ENCODE peak calls at places on chromosomes 12 and 14, in five cellular contexts. L, G, V, W and K are unnamed samples.

GRCh38 chr12:16189849-16190248 is 87.6 kb downstream of the SLC15A5 start:
- DNase-seq in L (peak; percentile 14), G (no peak), V (peak; percentile 41), W (peak; percentile 16), K (no peak)

GRCh38 chr12:12194206-12194605 is 72.6 kb downstream of the LRP6 start:
- DNase-seq in L (peak; percentile 50), G (no peak), V (no peak), W (no peak), K (no peak)

GRCh38 chr14:53741379-53742225 is 215.0 kb downstream of the BMP4 start:
- DNase-seq in L (no peak), G (no peak), V (no peak), W (no peak), K (no peak)

GRCh38 chr12:119758236-119758635 is 90.3 kb downstream of the PRKAB1 start:
- DNase-seq in L (no peak), G (no peak), V (no peak), W (no peak), K (no peak)

GRCh38 chr14:51455041-51455835 is 196.5 kb upstream of the FRMD6 start:
- DNase-seq in L (no peak), G (no peak), V (no peak), W (no peak), K (no peak)

GRCh38 chr12:15910864-15911696 is at the start of gene DERA:
- DNase-seq in L (peak; percentile 52), G (peak; percentile 47), V (peak; percentile 91), W (peak; percentile 72), K (peak; percentile 88)

GRCh38 chr14:71491925-71492324 is 440.3 kb upstream of the RGS6 start:
- DNase-seq in L (no peak), G (no peak), V (no peak), W (peak; percentile 81), K (no peak)

GRCh38 chr14:22622220-22622619 is 21.9 kb downstream of the OR6J1 start:
- DNase-seq in L (peak; percentile 38), G (no peak), V (no peak), W (peak; percentile 43), K (no peak)

GRCh38 chr12:90281156-90281868 is 572.7 kb upstream of the ATP2B1 start:
- DNase-seq in L (no peak), G (no peak), V (no peak), W (no peak), K (no peak)

GRCh38 chr12:117068492-117068891 is 30.7 kb downstream of the TESC start:
- DNase-seq in L (no peak), G (no peak), V (no peak), W (no peak), K (no peak)

GRCh38 chr14:23930742-23931141 is 22.8 kb upstream of the DHRS4 start:
- DNase-seq in L (peak; percentile 54), G (no peak), V (no peak), W (peak; percentile 76), K (no peak)

GRCh38 chr12:13146539-13146938 is 43.1 kb upstream of the GSG1 start:
- DNase-seq in L (no peak), G (no peak), V (no peak), W (no peak), K (no peak)

GRCh38 chr12:88310069-88310468 is 168.0 kb downstream of the TMTC3 start:
- DNase-seq in L (peak; percentile 55), G (no peak), V (no peak), W (peak; percentile 94), K (peak; percentile 8)

GRCh38 chr12:823043-823698 is 70.8 kb downstream of the WNK1 start:
- DNase-seq in L (no peak), G (no peak), V (no peak), W (no peak), K (no peak)

GRCh38 chr12:124720687-124721500 is 142.8 kb downstream of the SCARB1 start:
- DNase-seq in L (no peak), G (peak; percentile 67), V (no peak), W (peak; percentile 85), K (peak; percentile 82)

GRCh38 chr12:77615331-77615730 is 215.4 kb upstream of the NAV3 start:
- DNase-seq in L (peak; percentile 2), G (no peak), V (no peak), W (no peak), K (no peak)

GRCh38 chr12:62808166-62808879 is 126.6 kb downstream of the PPM1H start:
- DNase-seq in L (no peak), G (no peak), V (no peak), W (no peak), K (no peak)

GRCh38 chr14:66709292-66709691 is 201.3 kb downstream of the GPHN start:
- DNase-seq in L (no peak), G (no peak), V (no peak), W (peak; percentile 6), K (no peak)

GRCh38 chr12:69519871-69520270 is 49.7 kb downstream of the FRS2 start:
- DNase-seq in L (peak; percentile 71), G (no peak), V (no peak), W (no peak), K (no peak)

GRCh38 chr12:6263931-6264330 is 46.6 kb upstream of the PLEKHG6 start:
- DNase-seq in L (no peak), G (no peak), V (no peak), W (no peak), K (no peak)

GRCh38 chr12:45587877-45588530 is 141.5 kb upstream of the ARID2 start:
- DNase-seq in L (no peak), G (no peak), V (no peak), W (no peak), K (no peak)

GRCh38 chr12:53048780-53049401 is 974 bp upstream of the TNS2 start:
- DNase-seq in L (peak; percentile 43), G (no peak), V (peak; percentile 58), W (peak; percentile 53), K (peak; percentile 51)

DNA sequence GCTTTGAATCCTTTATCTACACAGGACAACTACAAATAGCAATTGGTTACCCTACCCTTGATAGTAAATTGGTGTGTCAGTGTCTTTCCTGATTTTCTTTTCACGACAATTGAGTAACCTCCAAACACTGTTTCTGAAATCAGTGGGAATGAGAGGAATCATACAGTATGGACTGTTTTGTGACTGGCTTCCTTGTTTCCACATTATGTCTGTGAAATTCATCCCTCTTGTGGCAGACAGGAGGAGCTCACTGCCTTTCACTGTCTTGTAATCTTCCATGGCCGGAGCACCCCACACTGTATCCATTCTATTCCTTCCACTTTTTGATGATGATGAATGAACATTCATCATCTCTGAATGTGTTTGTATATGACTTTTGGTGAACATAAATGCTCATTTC is 164.0 kb upstream of the PZP start:
- DNase-seq in L (no peak), G (no peak), V (no peak), W (peak; percentile 9), K (no peak)
- TF ChIP-seq CTCF in L (peak; percentile 48), G (no peak), V (peak; percentile 59), W (peak; percentile 36), K (no peak)

GRCh38 chr12:41188841-41189394 is 798 bp downstream of the PDZRN4 start:
- DNase-seq in L (no peak), G (no peak), V (no peak), W (no peak), K (no peak)

GRCh38 chr12:41188058-41188840 is at the start of gene PDZRN4:
- DNase-seq in L (no peak), G (no peak), V (no peak), W (no peak), K (peak; percentile 72)

GRCh38 chr12:41193321-41193720 is 5.2 kb downstream of the PDZRN4 start:
- DNase-seq in L (no peak), G (no peak), V (no peak), W (no peak), K (no peak)

GRCh38 chr12:41189395-41190251 is 1.5 kb downstream of the PDZRN4 start:
- DNase-seq in L (no peak), G (no peak), V (no peak), W (no peak), K (peak; percentile 23)

DNA sequence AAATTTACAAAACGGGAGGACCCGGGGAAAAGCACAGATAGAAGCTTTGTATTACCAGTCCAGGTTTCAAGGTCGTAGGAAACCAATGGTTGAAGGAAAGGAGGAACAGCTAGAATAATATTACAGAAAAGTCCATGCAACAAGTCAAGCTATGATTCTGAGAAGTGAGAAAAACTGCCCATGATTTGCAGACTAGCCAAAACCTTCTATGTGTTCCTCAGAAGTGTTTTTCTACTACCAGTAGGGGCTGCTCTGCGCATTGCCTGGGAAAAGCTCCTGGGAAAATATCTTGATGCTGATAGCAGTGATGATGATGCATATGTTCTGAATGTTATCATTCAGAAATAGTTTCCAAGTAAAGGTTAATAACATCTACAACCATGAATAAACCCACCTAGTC is 2.2 kb downstream of the PDZRN4 start:
- DNase-seq in L (no peak), G (no peak), V (no peak), W (no peak), K (peak; percentile 29)
- TF ChIP-seq CTCF in L (no peak), G (peak; percentile 61), V (peak; percentile 25), W (no peak), K (peak; percentile 64)

DNA sequence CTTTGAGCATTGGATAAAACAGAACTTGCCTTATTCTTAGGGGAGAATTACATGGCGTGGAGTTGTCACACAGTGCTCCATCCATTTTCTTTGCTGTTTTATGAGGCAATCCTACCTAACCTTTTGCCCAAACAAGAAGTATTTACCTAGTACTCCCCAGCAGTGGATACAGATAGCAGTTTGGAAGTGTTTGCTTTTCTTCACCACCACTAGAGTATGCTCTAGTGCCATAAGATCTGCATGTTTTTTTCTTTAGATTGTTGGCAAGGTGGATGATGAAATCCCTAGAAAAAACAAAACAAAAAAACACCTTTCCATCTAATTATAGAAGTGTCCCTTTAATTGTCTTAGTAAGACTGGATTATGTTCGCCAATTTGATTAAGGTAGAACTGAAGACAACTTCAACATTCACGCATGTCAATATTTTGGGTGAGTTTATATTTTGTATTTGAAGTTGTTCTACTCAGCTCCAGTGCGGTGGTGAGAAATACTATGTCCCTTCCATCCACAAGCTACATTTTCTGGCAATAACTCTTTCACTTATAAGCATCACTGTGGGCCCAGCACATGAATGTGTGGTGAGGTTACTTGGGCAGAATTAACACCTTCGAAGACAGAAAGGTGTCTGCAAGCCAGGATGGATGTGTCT is 23.6 kb upstream of the TMEM260 start:
- DNase-seq in L (no peak), G (no peak), V (no peak), W (peak; percentile 41), K (no peak)
- TF ChIP-seq CTCF in L (peak; percentile 72), G (peak; percentile 62), V (peak; percentile 83), W (peak; percentile 61), K (peak; percentile 58)

DNA sequence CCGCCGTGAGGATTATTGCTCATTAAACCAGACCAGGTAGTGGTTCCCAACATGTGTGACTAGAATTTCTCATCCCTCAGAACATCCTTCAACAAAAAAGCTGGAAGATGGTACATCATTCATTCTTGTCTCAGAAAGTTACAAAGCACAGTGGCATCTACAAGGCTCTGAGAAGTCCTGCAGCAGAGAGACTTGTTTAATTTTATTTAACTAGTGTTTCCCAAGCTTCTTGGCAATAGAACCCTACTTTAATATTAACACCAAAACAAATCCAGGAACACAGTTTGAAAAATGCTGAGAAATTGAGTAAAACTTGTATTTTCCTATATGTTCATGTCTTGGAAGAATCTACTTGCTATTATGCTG is 54.8 kb downstream of the PLXNC1 start:
- DNase-seq in L (no peak), G (no peak), V (no peak), W (no peak), K (no peak)
- TF ChIP-seq CTCF in L (no peak), G (no peak), V (no peak), W (no peak), K (no peak)

DNA sequence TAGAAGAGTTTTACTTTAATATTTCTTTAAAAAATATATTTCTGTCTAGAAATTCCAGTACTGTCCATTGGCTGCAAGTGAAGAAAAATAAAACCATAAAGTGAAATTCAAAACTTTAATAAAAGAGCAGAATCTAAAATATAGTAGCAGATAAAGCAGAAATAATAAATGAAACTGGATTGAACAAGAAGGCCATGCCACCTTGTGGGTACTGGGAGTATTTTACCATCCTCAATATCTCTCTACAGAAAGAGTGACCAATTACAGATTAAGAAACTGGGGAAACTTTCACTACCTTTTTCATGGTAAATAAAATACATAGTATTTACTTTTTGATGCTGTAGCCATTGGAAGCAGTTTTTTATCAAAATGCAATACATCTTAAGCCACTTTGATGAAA is 220.5 kb downstream of the BCAT1 start:
- DNase-seq in L (peak; percentile 17), G (no peak), V (no peak), W (peak; percentile 10), K (no peak)
- TF ChIP-seq CTCF in L (peak; percentile 71), G (peak; percentile 65), V (peak; percentile 63), W (peak; percentile 51), K (peak; percentile 47)